ENCODE peak calls at places on chromosomes 13 and 19, in six cellular contexts. Y is Caco-2; Q is A549; O is PC-3; X is Calu3; M is T-helper 2 cell treated with Interferon-gamma antibody and Interleukin-4, amounts not matched to agents 5 μg/mL and 100 μg/mL, for 36 hours. P is an unnamed sample.
A peak's percentile ranks its signal among the peaks of the same experiment; 100 is the strongest.

GRCh38 chr13:47463726-47464125 is 537.3 kb downstream of the SUCLA2 start:
- DNase-seq in Y (no peak), Q (no peak), O (no peak), X (no peak), M (no peak), P (no peak)

GRCh38 chr19:51621178-51621577 is 9.0 kb downstream of the SIGLEC5 start:
- DNase-seq in Y (no peak), Q (no peak), O (no peak), X (no peak), M (no peak), P (no peak)

GRCh38 chr13:101111894-101112293 is 304.4 kb downstream of the NALCN start:
- DNase-seq in Y (no peak), Q (no peak), O (peak; percentile 23), X (no peak), M (no peak), P (no peak)

GRCh38 chr13:45410466-45410865 is 7.7 kb downstream of the SLC25A30 start:
- DNase-seq in Y (no peak), Q (no peak), O (no peak), X (no peak), M (no peak), P (no peak)

GRCh38 chr19:30064776-30065494 is 122.9 kb downstream of the URI1 start:
- DNase-seq in Y (no peak), Q (no peak), O (no peak), X (no peak), M (no peak), P (no peak)

GRCh38 chr13:111388851-111389500 is 68.5 kb downstream of the TEX29 start:
- DNase-seq in Y (no peak), Q (no peak), O (no peak), X (no peak), M (no peak), P (no peak)

GRCh38 chr13:44436589-44437337 is 63.1 kb downstream of the SERP2 start:
- DNase-seq in Y (peak; percentile 98), Q (peak; percentile 72), O (peak; percentile 85), X (peak; percentile 87), M (peak; percentile 16), P (peak; percentile 91)

GRCh38 chr13:77916481-77916880 is 2.1 kb downstream of the EDNRB start:
- DNase-seq in Y (no peak), Q (no peak), O (no peak), X (no peak), M (no peak), P (no peak)

GRCh38 chr19:12788682-12789097 is 2.6 kb upstream of the JUNB start:
- DNase-seq in Y (no peak), Q (no peak), O (peak; percentile 63), X (peak; percentile 65), M (peak; percentile 26), P (no peak)

GRCh38 chr19:46983097-46983496 is 36.5 kb upstream of the NPAS1 start:
- DNase-seq in Y (no peak), Q (no peak), O (no peak), X (no peak), M (no peak), P (no peak)

GRCh38 chr13:51315658-51316057 is 23.8 kb upstream of the SERPINE3 start:
- DNase-seq in Y (no peak), Q (no peak), O (no peak), X (no peak), M (no peak), P (no peak)

P was measured in NCI-H460.